ENCODE peak calls at places on chromosomes 16 and 17, in six cellular contexts. H is cardiac fibroblast, A is adrenal gland, X is esophagus squamous epithelium, Z is GM10248, C is right lobe of liver. Q is an unnamed sample.

GRCh38 chr16:11316331-11317015 is 28.8 kb upstream of the RMI2 start:
- DNase-seq in H (peak), A (no peak), X (no peak), Z (no peak), C (no peak), Q (no peak)

GRCh38 chr17:7137182-7137943 is 22.7 kb upstream of the ASGR2 start:
- DNase-seq in H (no peak), A (peak), X (no peak), Z (no peak), C (peak), Q (no peak)

GRCh38 chr17:45296003-45296832 is 20.6 kb downstream of the MAP3K14 start:
- DNase-seq in H (peak), A (no peak), X (no peak), Z (no peak), C (no peak), Q (no peak)

GRCh38 chr16:6749714-6750113 is 582.9 kb upstream of the RBFOX1 start:
- DNase-seq in H (no peak), A (no peak), X (no peak), Z (no peak), C (no peak), Q (no peak)

GRCh38 chr16:81266680-81267095 is 28.2 kb downstream of the BCO1 start:
- DNase-seq in H (no peak), A (no peak), X (no peak), Z (no peak), C (no peak), Q (peak)

GRCh38 chr17:62140836-62141235 is 75.8 kb upstream of the MED13 start:
- DNase-seq in H (peak), A (peak), X (no peak), Z (no peak), C (no peak), Q (peak)

GRCh38 chr16:56362057-56362655 is 63.2 kb downstream of the AMFR start:
- DNase-seq in H (no peak), A (no peak), X (no peak), Z (no peak), C (no peak), Q (no peak)

GRCh38 chr17:75020331-75021110 is 8.1 kb downstream of the MRPL58 start:
- DNase-seq in H (no peak), A (no peak), X (no peak), Z (no peak), C (no peak), Q (no peak)

GRCh38 chr17:18959845-18960240 is 7.9 kb downstream of the SLC5A10 start:
- DNase-seq in H (no peak), A (no peak), X (no peak), Z (no peak), C (no peak), Q (no peak)

GRCh38 chr17:74334393-74335039 is 8.5 kb downstream of the KIF19 start:
- DNase-seq in H (peak), A (no peak), X (no peak), Z (no peak), C (no peak), Q (no peak)

GRCh38 chr17:80753946-80754345 is 209.3 kb downstream of the RPTOR start:
- DNase-seq in H (no peak), A (no peak), X (no peak), Z (no peak), C (no peak), Q (no peak)

GRCh38 chr16:81148277-81148676 is 52.1 kb upstream of the GCSH start:
- DNase-seq in H (no peak), A (no peak), X (no peak), Z (no peak), C (no peak), Q (no peak)

DNA sequence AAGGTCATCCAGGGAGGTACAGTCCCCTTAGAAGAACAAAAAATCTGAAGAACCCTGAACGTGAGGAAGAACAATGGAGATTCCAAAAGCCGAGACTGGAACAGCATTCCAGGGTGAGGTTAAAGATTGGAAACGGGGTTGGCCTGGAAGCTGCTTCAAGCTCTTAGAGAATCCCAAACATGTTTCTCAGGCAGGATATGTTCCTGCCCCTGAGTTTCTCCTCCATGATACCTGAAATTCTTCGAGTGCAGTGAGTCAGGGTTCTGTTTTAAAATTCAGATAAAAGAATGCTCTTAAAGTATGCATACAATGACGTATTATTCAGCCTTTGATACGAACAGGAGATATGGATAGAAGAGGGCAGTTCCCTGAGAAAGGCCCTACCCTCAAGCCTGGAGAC is 293.1 kb downstream of the HS3ST3B1 start:
- DNase-seq in H (no peak), A (no peak), X (no peak), Z (no peak), C (no peak), Q (no peak)
- TF ChIP-seq CTCF in H (no peak), A (no peak), X (no peak), Z (no peak), C (no peak), Q (no peak)

DNA sequence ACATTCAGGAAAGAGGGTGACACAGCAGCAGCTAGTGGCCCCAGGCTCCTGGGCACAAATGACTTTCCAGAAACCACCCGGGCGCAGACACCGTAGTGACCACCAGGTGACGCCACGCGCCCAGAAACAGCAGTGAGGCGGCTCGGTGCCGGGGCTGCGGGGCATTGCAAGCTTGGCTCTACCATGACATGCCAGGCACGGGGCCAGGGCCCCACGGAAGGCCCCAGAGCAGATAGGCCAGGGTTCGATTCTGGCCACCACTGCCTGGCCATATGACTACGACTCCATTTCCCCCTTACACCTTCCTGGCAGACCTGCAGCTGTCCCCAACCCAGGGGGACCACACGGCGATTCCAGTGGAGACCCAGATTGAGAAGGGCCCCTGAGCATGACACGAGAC is 6.7 kb downstream of the RHBDF1 start:
- DNase-seq in H (peak), A (peak), X (no peak), Z (peak), C (peak), Q (peak)
- TF ChIP-seq CTCF in H (peak), A (peak), X (peak), Z (peak), C (peak), Q (peak)

DNA sequence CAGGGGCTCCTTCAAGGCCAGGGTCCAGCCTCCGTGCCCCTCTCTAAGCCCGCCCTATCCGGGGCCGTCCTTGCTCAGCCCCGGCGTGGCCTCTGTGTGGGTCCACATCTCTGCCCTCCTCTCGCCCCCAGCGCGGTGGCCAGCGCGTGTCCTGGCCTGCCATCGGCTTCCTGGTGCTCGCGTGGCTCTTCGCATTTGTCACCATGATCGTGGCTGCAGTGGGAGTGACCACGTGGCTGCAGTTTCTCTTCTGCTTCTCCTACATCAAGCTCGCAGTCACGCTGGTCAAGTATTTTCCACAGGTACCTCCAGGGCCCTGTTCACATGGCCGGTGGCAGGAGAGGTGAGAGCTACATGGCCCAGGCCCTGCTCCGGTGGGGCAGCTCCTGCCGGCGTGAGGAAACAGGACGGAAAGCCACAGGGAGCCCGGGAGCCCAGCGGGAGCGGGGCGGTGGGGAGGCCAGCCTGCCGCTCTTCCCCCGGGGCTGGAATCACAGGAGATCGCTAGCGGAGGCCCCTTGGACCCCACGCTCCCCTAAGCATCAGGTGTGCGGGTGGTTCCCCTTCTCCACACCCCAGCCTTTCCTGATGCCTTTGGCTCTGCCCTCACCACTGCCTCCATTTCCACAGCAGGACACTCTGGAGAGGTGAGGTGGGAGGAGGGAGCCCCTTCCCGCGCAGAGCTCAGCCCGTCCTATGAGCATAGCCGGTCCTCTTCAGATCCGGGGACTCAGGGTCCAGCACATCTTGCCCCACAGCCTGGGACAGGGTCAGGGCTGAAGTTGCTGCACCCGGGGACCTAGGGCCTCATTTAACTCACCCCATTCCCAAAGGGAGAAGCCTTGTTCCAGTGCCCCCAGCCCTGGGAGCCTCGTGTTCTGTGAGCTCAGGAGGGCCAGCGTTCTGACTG is 10.2 kb downstream of the TAX1BP3 start:
- DNase-seq in H (no peak), A (no peak), X (no peak), Z (no peak), C (no peak), Q (no peak)
- TF ChIP-seq CTCF in H (no peak), A (no peak), X (no peak), Z (no peak), C (no peak), Q (no peak)

GRCh38 chr16:8831450-8832382 is 34.1 kb downstream of the PMM2 start:
- DNase-seq in H (no peak), A (no peak), X (no peak), Z (no peak), C (no peak), Q (no peak)
- TF ChIP-seq CTCF in H (no peak), A (no peak), X (no peak), Z (no peak), C (no peak), Q (no peak)

Q was measured in colonic mucosa.